ENCODE peak calls at places on chromosomes 1 and 21, in eight cellular contexts. V, C, U, D, H, W, R and O are unnamed samples.

GRCh38 chr1:58155418-58156123 is 391.0 kb downstream of the OMA1 start:
- DNase-seq in C (no peak), W (no peak), D (no peak), U (peak; percentile 62), H (no peak), R (no peak), V (no peak), O (no peak)

GRCh38 chr1:84847253-84848247 is 45.5 kb downstream of the LPAR3 start:
- DNase-seq in D (peak; percentile 96), C (peak; percentile 95), H (peak; percentile 80), U (peak; percentile 24), R (no peak), V (peak; percentile 80), W (peak; percentile 88), O (peak; percentile 68)

GRCh38 chr1:59171788-59172187 is 125.1 kb upstream of the FGGY start:
- DNase-seq in H (no peak), U (no peak), D (no peak), V (no peak), W (no peak), R (no peak), C (no peak), O (no peak)

GRCh38 chr1:234611799-234612351 is 1.9 kb upstream of the IRF2BP2 start:
- DNase-seq in D (no peak), W (peak; percentile 83), R (peak; percentile 82), C (peak; percentile 55), H (no peak), U (peak; percentile 60), V (peak; percentile 71), O (peak; percentile 88)

GRCh38 chr1:47755368-47755990 is 241.7 kb downstream of the TRABD2B start:
- DNase-seq in V (peak; percentile 63), W (no peak), U (peak; percentile 51), H (no peak), C (peak; percentile 60), D (no peak), R (peak; percentile 76), O (peak; percentile 57)

GRCh38 chr1:219292341-219292740 is 118.7 kb downstream of the LYPLAL1 start:
- DNase-seq in C (no peak), U (no peak), R (no peak), V (no peak), D (no peak), H (no peak), W (no peak), O (no peak)

GRCh38 chr1:163307479-163308171 is 14.1 kb upstream of the NUF2 start:
- DNase-seq in H (no peak), C (no peak), D (peak; percentile 88), V (no peak), R (no peak), W (no peak), U (no peak), O (no peak)

GRCh38 chr1:92502247-92502646 is 15.5 kb upstream of the GFI1 start:
- DNase-seq in V (no peak), C (no peak), H (no peak), D (peak; percentile 73), W (no peak), R (no peak), U (no peak), O (no peak)

GRCh38 chr21:31335957-31336738 is 7.9 kb downstream of the TIAM1 start:
- DNase-seq in U (no peak), H (no peak), D (peak; percentile 95), C (no peak), R (no peak), V (no peak), W (peak; percentile 70), O (no peak)

GRCh38 chr1:96366516-96366915 is 355.1 kb upstream of the PTBP2 start:
- DNase-seq in V (no peak), U (no peak), C (no peak), W (no peak), H (no peak), D (no peak), R (no peak), O (no peak)

GRCh38 chr1:86687595-86687994 is 16.8 kb upstream of the SH3GLB1 start:
- DNase-seq in C (no peak), D (no peak), W (no peak), V (no peak), U (no peak), H (peak; percentile 42), R (no peak), O (no peak)

GRCh38 chr1:202121006-202121405 is 1.7 kb upstream of the GPR37L1 start:
- DNase-seq in U (no peak), H (no peak), C (no peak), D (no peak), V (no peak), R (no peak), W (no peak), O (no peak)

GRCh38 chr21:17612023-17612564 is 607 bp downstream of the BTG3 start:
- DNase-seq in R (peak; percentile 87), V (peak; percentile 41), W (peak; percentile 70), H (no peak), U (peak; percentile 15), D (peak; percentile 59), C (peak; percentile 51), O (peak; percentile 90)

GRCh38 chr21:33380483-33380998 is 22.7 kb upstream of the IFNGR2 start:
- DNase-seq in H (peak; percentile 93), U (peak; percentile 98), W (peak; percentile 90), R (peak; percentile 97), D (peak; percentile 96), C (peak; percentile 73), V (peak; percentile 90), O (peak; percentile 98)

GRCh38 chr1:214552174-214552608 is 789 bp upstream of the PTPN14 start:
- DNase-seq in W (peak; percentile 72), V (peak; percentile 65), R (no peak), C (peak; percentile 70), H (peak; percentile 82), D (peak; percentile 64), U (no peak), O (peak; percentile 63)

GRCh38 chr1:23528245-23528978 is 2.6 kb downstream of the E2F2 start:
- DNase-seq in D (peak; percentile 46), V (peak; percentile 97), C (peak; percentile 86), U (peak; percentile 86), W (peak; percentile 80), H (peak; percentile 49), R (peak; percentile 94), O (peak; percentile 89)

GRCh38 chr1:215567491-215568286 is 585 bp downstream of the KCTD3 start:
- DNase-seq in V (peak; percentile 51), C (peak; percentile 73), H (peak; percentile 67), R (peak; percentile 88), U (peak; percentile 67), D (peak; percentile 46), W (peak; percentile 67), O (peak; percentile 85)
- TF ChIP-seq POLR2A in V (no peak), C (peak; percentile 62), H (no peak), R (no peak), U (no peak), D (no peak), W (no peak), O (no peak)

DNA sequence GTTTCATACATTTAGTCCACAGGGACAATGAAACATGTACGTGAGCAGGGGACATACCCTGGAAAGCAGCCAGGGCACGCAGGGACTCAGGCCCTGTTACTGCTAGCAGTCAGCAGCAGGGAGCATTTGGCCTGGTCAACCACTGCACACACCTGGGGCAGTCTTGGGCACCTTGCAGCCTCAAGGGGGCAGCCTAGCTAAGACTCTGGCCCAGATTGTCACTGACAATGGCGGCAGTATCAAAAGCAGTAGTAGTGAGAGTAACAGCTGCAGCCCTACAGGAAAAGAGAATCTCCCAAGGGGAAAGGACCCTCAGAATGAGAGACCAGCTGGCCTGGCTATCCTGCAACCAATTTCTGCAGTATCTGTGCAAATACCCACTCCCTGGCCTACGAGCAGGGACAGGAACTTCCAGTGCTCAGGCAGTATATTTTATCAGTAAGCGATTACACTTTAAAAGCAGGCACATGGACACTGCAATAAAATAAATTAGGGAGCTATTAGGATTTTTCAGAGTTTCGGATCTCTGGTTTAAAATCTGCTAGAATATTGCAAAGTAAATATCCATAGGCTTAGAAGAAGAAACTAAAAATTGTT is 475.6 kb downstream of the LTN1 start:
- DNase-seq in V (peak; percentile 67), D (no peak), W (peak; percentile 71), H (peak; percentile 32), R (peak; percentile 85), U (peak; percentile 58), C (peak; percentile 83), O (peak; percentile 39)
- TF ChIP-seq CTCF in V (peak; percentile 53), D (peak; percentile 32), W (no peak), H (peak; percentile 63), R (peak; percentile 31), U (peak; percentile 80), C (peak; percentile 57), O (no peak)

GRCh38 chr1:220887868-220888664 is 8.8 kb downstream of the HLX start:
- DNase-seq in H (no peak), V (no peak), C (no peak), D (no peak), R (peak; percentile 74), W (no peak), U (peak; percentile 54), O (no peak)
- H3K4me3 ChIP-seq in H (no peak overlapping the region), V (no peak overlapping the region), C (peak overlapping the region; percentile 22), D (no peak overlapping the region), R (no peak overlapping the region), W (peak overlapping the region; percentile 44), U (no peak overlapping the region), O (no peak overlapping the region)

GRCh38 chr1:205849619-205850355 is at the start of gene PM20D1:
- DNase-seq in U (no peak), W (peak; percentile 86), V (peak; percentile 74), R (peak; percentile 90), H (peak; percentile 93), D (peak; percentile 69), C (peak; percentile 93), O (peak; percentile 91)
- TF ChIP-seq POLR2A in U (no peak), W (no peak), V (peak; percentile 35), R (peak; percentile 77), H (no peak), D (no peak), C (peak; percentile 90), O (no peak)

DNA sequence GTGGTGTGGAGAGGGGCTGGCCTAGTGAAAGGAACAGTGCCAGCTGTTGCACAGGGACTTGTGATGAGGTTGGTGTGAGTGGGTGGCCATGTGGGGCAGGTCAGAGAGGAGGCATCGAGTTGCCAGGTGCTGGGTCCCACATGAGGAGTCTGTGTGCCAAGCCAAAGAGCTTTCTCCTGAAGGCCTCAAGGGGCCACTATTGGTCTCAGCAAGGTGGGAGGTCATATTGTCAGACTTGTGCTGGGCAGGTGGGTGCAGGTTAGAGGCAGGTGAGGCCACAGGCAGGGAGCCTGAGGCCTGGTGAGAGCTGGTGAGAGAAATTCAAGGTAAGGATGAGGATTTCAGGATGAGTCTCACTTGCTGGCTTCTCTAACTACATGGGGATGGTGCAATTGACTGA is 256.8 kb downstream of the DISC1 start:
- DNase-seq in W (no peak), H (no peak), R (no peak), V (no peak), D (no peak), C (no peak), U (no peak), O (no peak)
- TF ChIP-seq CTCF in W (no peak), H (no peak), R (no peak), V (no peak), D (no peak), C (no peak), U (no peak), O (no peak)